ENCODE peak calls at places on chromosomes 3 and 15, in seven cellular contexts. O is NCI-H460, U is NCI-H2029, D is neural progenitor cell, T is EL, G is skeletal muscle cell, N is pancreas. B is an unnamed sample.
A peak's percentile ranks its signal among the peaks of the same experiment; 100 is the strongest.

GRCh38 chr3:46908294-46908985 is 30.9 kb downstream of the PTH1R start:
- DNase-seq in G (peak; percentile 59), O (no peak), N (no peak), T (peak; percentile 35), U (peak; percentile 53), D (no peak), B (no peak)

GRCh38 chr15:60076582-60077263 is 72.6 kb downstream of the FOXB1 start:
- DNase-seq in G (no peak), O (no peak), N (no peak), T (no peak), U (no peak), D (peak; percentile 38), B (no peak)

GRCh38 chr3:38454179-38454883 is 641 bp downstream of the ACVR2B start:
- DNase-seq in N (peak; percentile 34), O (no peak), D (peak; percentile 74), T (peak; percentile 34), G (no peak), U (peak; percentile 53), B (no peak)

GRCh38 chr3:195546130-195546560 is 3.0 kb upstream of the PPP1R2 start:
- DNase-seq in O (no peak), N (peak; percentile 64), D (no peak), U (no peak), G (peak; percentile 81), T (peak; percentile 87), B (peak; percentile 38)

GRCh38 chr3:125916376-125916978 is 52.5 kb upstream of the ROPN1B start:
- DNase-seq in O (peak; percentile 89), T (peak; percentile 95), U (peak; percentile 96), D (peak; percentile 97), N (no peak), G (peak; percentile 83), B (no peak)

GRCh38 chr3:10816019-10816862 is at the start of gene SLC6A11:
- DNase-seq in O (no peak), T (no peak), U (no peak), D (peak; percentile 76), G (no peak), N (peak; percentile 11), B (no peak)

GRCh38 chr3:81352867-81353266 is 408.6 kb downstream of the GBE1 start:
- DNase-seq in N (no peak), D (peak; percentile 38), T (peak; percentile 34), G (no peak), O (peak; percentile 25), U (peak; percentile 20), B (no peak)

GRCh38 chr3:57026918-57027317 is 33.5 kb upstream of the SPATA12 start:
- DNase-seq in U (no peak), G (no peak), D (no peak), O (no peak), T (peak; percentile 42), N (peak; percentile 31), B (no peak)

GRCh38 chr15:84750583-84751092 is 2.2 kb downstream of the ZNF592 start:
- DNase-seq in O (no peak), U (no peak), T (no peak), G (no peak), N (no peak), D (peak; percentile 29), B (no peak)

GRCh38 chr3:180250172-180250571 is 213.4 kb upstream of the PEX5L start:
- DNase-seq in G (no peak), T (peak; percentile 35), U (peak; percentile 17), D (no peak), O (no peak), N (no peak), B (no peak)

GRCh38 chr3:194673761-194674160 is 1.8 kb upstream of the LSG1 start:
- DNase-seq in U (no peak), T (no peak), O (no peak), D (no peak), G (no peak), N (no peak), B (no peak)

GRCh38 chr15:70264014-70264492 is 166.3 kb upstream of the TLE3 start:
- DNase-seq in U (no peak), O (no peak), T (no peak), D (peak; percentile 68), G (peak; percentile 32), N (no peak), B (no peak)

GRCh38 chr3:8839607-8840325 is 70.4 kb upstream of the OXTR start:
- DNase-seq in U (no peak), G (no peak), N (no peak), D (no peak), O (no peak), T (no peak), B (no peak)